ENCODE peak calls at places on chromosomes 12 and 14, in nine cellular contexts. V, E, N, F, K, R, O, A and Y are unnamed samples.

GRCh38 chr12:9244894-9245293 is 36.7 kb upstream of the PZP start:
- DNase-seq in A (no peak), F (no peak), E (peak; percentile 25), N (no peak), V (no peak), K (peak; percentile 4), R (peak; percentile 60), O (no peak), Y (no peak)

GRCh38 chr14:92922155-92922735 is 705 bp upstream of the CHGA start:
- DNase-seq in F (no peak), O (no peak), V (no peak), K (peak; percentile 21), R (no peak), N (no peak), E (no peak), A (no peak), Y (no peak)

GRCh38 chr12:78034025-78034424 is 203.3 kb downstream of the NAV3 start:
- DNase-seq in F (no peak), R (no peak), V (peak; percentile 55), N (no peak), A (no peak), O (no peak), K (no peak), E (no peak), Y (no peak)

GRCh38 chr12:77947746-77948145 is 117.1 kb downstream of the NAV3 start:
- DNase-seq in K (no peak), F (no peak), V (no peak), N (no peak), E (no peak), R (no peak), O (no peak), A (no peak), Y (no peak)

GRCh38 chr12:57173089-57173488 is 25.7 kb upstream of the LRP1-AS start:
- DNase-seq in K (peak; percentile 47), R (no peak), V (no peak), E (peak; percentile 22), O (no peak), N (no peak), F (peak; percentile 71), A (no peak), Y (peak; percentile 23)

GRCh38 chr12:57456145-57456700 is 1.1 kb downstream of the INHBE start:
- DNase-seq in K (peak; percentile 81), R (peak; percentile 32), O (no peak), N (peak; percentile 51), V (peak; percentile 44), E (peak; percentile 52), A (no peak), F (no peak), Y (peak; percentile 75)

GRCh38 chr12:53938276-53939140 is at the start of gene HOXC13:
- DNase-seq in E (peak; percentile 79), K (peak; percentile 100), F (peak; percentile 65), V (no peak), A (peak; percentile 95), R (peak; percentile 100), O (no peak), N (peak; percentile 65), Y (peak; percentile 55)

GRCh38 chr12:53268009-53268636 is at the start of gene ESPL1:
- DNase-seq in A (no peak), V (peak; percentile 75), F (peak; percentile 90), E (peak; percentile 73), R (peak; percentile 83), N (peak; percentile 83), O (peak; percentile 69), K (peak; percentile 82), Y (peak; percentile 82)

GRCh38 chr14:44820230-44820964 is 141.3 kb downstream of the KLHL28 start:
- DNase-seq in A (no peak), F (no peak), K (no peak), O (no peak), E (no peak), N (peak; percentile 20), V (no peak), R (no peak), Y (peak; percentile 33)

GRCh38 chr14:69726761-69727511 is 40.0 kb upstream of the SRSF5 start:
- DNase-seq in N (peak; percentile 76), E (peak; percentile 78), V (peak; percentile 58), K (peak; percentile 59), O (peak; percentile 85), R (peak; percentile 50), A (peak; percentile 28), F (peak; percentile 93), Y (peak; percentile 89)

GRCh38 chr12:93521225-93521854 is 51.1 kb upstream of the SOCS2 start:
- DNase-seq in N (no peak), O (no peak), R (no peak), A (no peak), K (no peak), F (peak; percentile 61), E (no peak), V (peak; percentile 19), Y (no peak)

GRCh38 chr12:108589028-108589839 is 8.7 kb downstream of the TMEM119 start:
- DNase-seq in K (no peak), F (no peak), A (no peak), R (no peak), E (peak; percentile 40), N (no peak), O (no peak), V (no peak), Y (no peak)

GRCh38 chr12:3046441-3047200 is 30.6 kb upstream of the TSPAN9 start:
- DNase-seq in E (no peak), N (no peak), R (no peak), K (no peak), F (peak; percentile 78), V (no peak), A (no peak), O (peak; percentile 78), Y (peak; percentile 8)

GRCh38 chr12:43882578-43883178 is 46.8 kb downstream of the TMEM117 start:
- DNase-seq in K (peak; percentile 75), A (peak; percentile 56), F (no peak), O (no peak), R (peak; percentile 49), E (peak; percentile 33), N (peak; percentile 17), V (peak; percentile 76), Y (peak; percentile 62)

GRCh38 chr14:95862243-95862642 is 14.4 kb upstream of the TUNAR start:
- DNase-seq in K (no peak), R (no peak), E (no peak), A (no peak), O (no peak), N (peak; percentile 17), V (peak; percentile 12), F (no peak), Y (no peak)

GRCh38 chr12:42854208-42854607 is 264.7 kb upstream of the PRICKLE1 start:
- DNase-seq in V (peak; percentile 88), O (no peak), R (no peak), K (no peak), A (no peak), E (no peak), F (no peak), N (no peak), Y (peak; percentile 34)

GRCh38 chr12:12032771-12033588 is 37.8 kb upstream of the BCL2L14 start:
- DNase-seq in F (peak; percentile 84), K (peak; percentile 90), A (peak; percentile 59), N (peak; percentile 78), V (peak; percentile 87), E (peak; percentile 86), R (peak; percentile 72), O (peak; percentile 72), Y (peak; percentile 81)
- H3K4me3 ChIP-seq in F (peak overlapping the region; percentile 58), K (peak overlapping the region; percentile 4), A (peak overlapping the region; percentile 20), N (no peak overlapping the region), V (peak overlapping the region; percentile 55), E (no peak overlapping the region), R (peak overlapping the region; percentile 11), O (peak overlapping the region; percentile 63), Y (peak overlapping the region; percentile 25)

GRCh38 chr12:106042091-106042490 is 96.7 kb downstream of the NUAK1 start:
- DNase-seq in F (no peak), V (no peak), E (no peak), K (no peak), R (no peak), A (no peak), N (no peak), O (no peak), Y (no peak)

GRCh38 chr12:106037524-106038298 is 101.0 kb downstream of the NUAK1 start:
- DNase-seq in E (no peak), F (no peak), R (no peak), N (no peak), V (no peak), K (no peak), A (no peak), O (no peak), Y (peak; percentile 13)

GRCh38 chr12:106039242-106039641 is 99.5 kb downstream of the NUAK1 start:
- DNase-seq in V (no peak), A (no peak), R (no peak), K (no peak), E (no peak), O (no peak), N (no peak), F (no peak), Y (no peak)

GRCh38 chr12:106039646-106040404 is 98.9 kb downstream of the NUAK1 start:
- DNase-seq in F (no peak), V (no peak), A (no peak), N (no peak), K (no peak), O (no peak), E (no peak), R (no peak), Y (no peak)

DNA sequence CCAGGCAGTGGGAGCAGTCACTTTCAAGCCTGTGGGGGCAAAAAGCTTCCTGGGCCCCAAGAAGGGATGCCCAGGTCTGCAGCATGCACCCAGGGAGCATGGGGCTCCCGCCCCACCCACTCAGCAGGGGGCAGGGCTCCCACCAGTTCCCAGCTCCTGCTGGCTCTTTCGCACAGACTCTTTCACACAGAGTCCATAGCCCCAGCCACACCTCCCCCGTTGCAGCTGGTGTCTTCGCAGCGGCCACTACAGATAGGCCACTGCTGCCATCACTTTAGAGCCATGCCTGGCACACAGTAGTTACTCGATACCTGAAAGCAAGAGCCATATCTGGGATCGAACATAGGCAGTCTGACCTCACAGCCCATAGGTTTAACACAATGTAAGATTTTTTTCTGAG is 98.2 kb downstream of the NUAK1 start:
- DNase-seq in N (no peak), V (no peak), R (no peak), K (no peak), A (no peak), O (no peak), F (no peak), E (no peak), Y (no peak)
- H3K27ac ChIP-seq in N (no peak overlapping the region), V (no peak overlapping the region), R (no peak overlapping the region), K (peak overlapping the region; percentile 13), A (no peak overlapping the region), O (no peak overlapping the region), F (no peak overlapping the region), E (no peak overlapping the region), Y (no peak overlapping the region)

GRCh38 chr14:71665781-71666180 is 266.4 kb upstream of the RGS6 start:
- DNase-seq in R (no peak), V (no peak), F (no peak), E (no peak), N (no peak), A (no peak), K (no peak), O (no peak), Y (peak; percentile 37)
- H3K4me3 ChIP-seq in R (no peak overlapping the region), V (no peak overlapping the region), F (no peak overlapping the region), E (no peak overlapping the region), N (no peak overlapping the region), A (no peak overlapping the region), K (no peak overlapping the region), O (no peak overlapping the region), Y (no peak overlapping the region)

DNA sequence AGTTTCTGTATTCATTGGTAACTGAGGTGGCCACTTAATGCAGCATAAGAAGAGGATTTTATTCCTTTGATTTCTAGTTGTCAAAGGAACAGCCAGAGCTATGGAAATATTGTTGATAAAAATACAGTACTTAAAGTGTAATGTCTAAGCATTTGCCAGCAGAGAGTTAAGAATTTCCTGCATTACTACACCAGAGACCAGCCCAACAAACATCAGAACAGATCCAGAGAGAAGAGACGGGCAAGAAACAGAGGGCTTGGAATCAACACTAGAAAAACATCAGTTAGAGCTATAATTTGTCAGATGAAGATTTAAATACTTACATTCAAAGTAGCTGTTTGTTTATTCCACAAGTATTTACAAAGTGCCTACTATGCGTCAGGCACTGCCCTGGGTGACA is 77.9 kb downstream of the ST8SIA1 start:
- DNase-seq in R (no peak), E (no peak), A (no peak), F (no peak), N (no peak), V (no peak), K (no peak), O (no peak), Y (peak; percentile 34)
- H3K27ac ChIP-seq in R (no peak overlapping the region), E (no peak overlapping the region), A (no peak overlapping the region), F (no peak overlapping the region), N (no peak overlapping the region), V (no peak overlapping the region), K (no peak overlapping the region), O (no peak overlapping the region), Y (peak overlapping the region; percentile 62)